ENCODE peak calls at places on chromosomes 13 and 19, in eight cellular contexts. One of them, this sample, is unnamed.

GRCh38 chr19:2982556-2982955 is 5.2 kb downstream of the TLE6 start:
- DNase-seq in stimulated activated CD4-positive, alpha-beta T cell treated with anti-CD3 and anti-CD28 coated beads, TNF-alpha, amount 100 ng/mL, for 24 hours: no peak
- DNase-seq in activated CD4-positive, alpha-beta T cell treated with anti-CD3 and anti-CD28 coated beads for 24 hours: no peak
- DNase-seq in memory B cell: no peak
- DNase-seq in AG04450: no peak
- DNase-seq in OCI-M1: no peak
- DNase-seq in effector memory CD4-positive, alpha-beta T cell: no peak
- DNase-seq in posterior cingulate gyrus: no peak
- DNase-seq in this sample: no peak

GRCh38 chr13:48561461-48562224 is 28.8 kb upstream of the RCBTB2 start:
- DNase-seq in stimulated activated CD4-positive, alpha-beta T cell treated with anti-CD3 and anti-CD28 coated beads, TNF-alpha, amount 100 ng/mL, for 24 hours: no peak
- DNase-seq in memory B cell: no peak
- DNase-seq in effector memory CD4-positive, alpha-beta T cell: no peak
- DNase-seq in posterior cingulate gyrus: no peak
- DNase-seq in AG04450: no peak
- DNase-seq in activated CD4-positive, alpha-beta T cell treated with anti-CD3 and anti-CD28 coated beads for 24 hours: no peak
- DNase-seq in OCI-M1: peak; percentile 72
- DNase-seq in this sample: no peak

GRCh38 chr19:46413262-46414031 is at the start of gene CCDC8:
- DNase-seq in OCI-M1: peak; percentile 82
- DNase-seq in activated CD4-positive, alpha-beta T cell treated with anti-CD3 and anti-CD28 coated beads for 24 hours: no peak
- DNase-seq in posterior cingulate gyrus: no peak
- DNase-seq in effector memory CD4-positive, alpha-beta T cell: no peak
- DNase-seq in stimulated activated CD4-positive, alpha-beta T cell treated with anti-CD3 and anti-CD28 coated beads, TNF-alpha, amount 100 ng/mL, for 24 hours: no peak
- DNase-seq in AG04450: peak; percentile 87
- DNase-seq in memory B cell: no peak
- DNase-seq in this sample: no peak

GRCh38 chr13:57624565-57625435 is 6.7 kb upstream of the PCDH17 start:
- DNase-seq in activated CD4-positive, alpha-beta T cell treated with anti-CD3 and anti-CD28 coated beads for 24 hours: peak; percentile 16
- DNase-seq in effector memory CD4-positive, alpha-beta T cell: no peak
- DNase-seq in stimulated activated CD4-positive, alpha-beta T cell treated with anti-CD3 and anti-CD28 coated beads, TNF-alpha, amount 100 ng/mL, for 24 hours: no peak
- DNase-seq in AG04450: no peak
- DNase-seq in OCI-M1: peak; percentile 87
- DNase-seq in posterior cingulate gyrus: no peak
- DNase-seq in memory B cell: no peak
- DNase-seq in this sample: peak; percentile 43

GRCh38 chr19:35468637-35469036 is 20.6 kb downstream of the FFAR2 start:
- DNase-seq in AG04450: no peak
- DNase-seq in activated CD4-positive, alpha-beta T cell treated with anti-CD3 and anti-CD28 coated beads for 24 hours: no peak
- DNase-seq in OCI-M1: peak; percentile 70
- DNase-seq in stimulated activated CD4-positive, alpha-beta T cell treated with anti-CD3 and anti-CD28 coated beads, TNF-alpha, amount 100 ng/mL, for 24 hours: peak; percentile 52
- DNase-seq in posterior cingulate gyrus: no peak
- DNase-seq in effector memory CD4-positive, alpha-beta T cell: peak; percentile 47
- DNase-seq in memory B cell: peak; percentile 62
- DNase-seq in this sample: peak; percentile 11

GRCh38 chr19:46180701-46181385 is 32.8 kb downstream of the IGFL2 start:
- DNase-seq in effector memory CD4-positive, alpha-beta T cell: no peak
- DNase-seq in memory B cell: no peak
- DNase-seq in stimulated activated CD4-positive, alpha-beta T cell treated with anti-CD3 and anti-CD28 coated beads, TNF-alpha, amount 100 ng/mL, for 24 hours: no peak
- DNase-seq in OCI-M1: no peak
- DNase-seq in activated CD4-positive, alpha-beta T cell treated with anti-CD3 and anti-CD28 coated beads for 24 hours: no peak
- DNase-seq in AG04450: no peak
- DNase-seq in posterior cingulate gyrus: no peak
- DNase-seq in this sample: no peak

GRCh38 chr13:27918041-27918917 is 1.5 kb upstream of the PDX1 start:
- DNase-seq in activated CD4-positive, alpha-beta T cell treated with anti-CD3 and anti-CD28 coated beads for 24 hours: no peak
- DNase-seq in stimulated activated CD4-positive, alpha-beta T cell treated with anti-CD3 and anti-CD28 coated beads, TNF-alpha, amount 100 ng/mL, for 24 hours: no peak
- DNase-seq in memory B cell: no peak
- DNase-seq in OCI-M1: no peak
- DNase-seq in posterior cingulate gyrus: no peak
- DNase-seq in AG04450: no peak
- DNase-seq in effector memory CD4-positive, alpha-beta T cell: no peak
- DNase-seq in this sample: no peak

GRCh38 chr13:101673360-101674105 is 221.1 kb downstream of the ITGBL1 start:
- DNase-seq in effector memory CD4-positive, alpha-beta T cell: no peak
- DNase-seq in activated CD4-positive, alpha-beta T cell treated with anti-CD3 and anti-CD28 coated beads for 24 hours: no peak
- DNase-seq in AG04450: no peak
- DNase-seq in posterior cingulate gyrus: no peak
- DNase-seq in memory B cell: no peak
- DNase-seq in stimulated activated CD4-positive, alpha-beta T cell treated with anti-CD3 and anti-CD28 coated beads, TNF-alpha, amount 100 ng/mL, for 24 hours: no peak
- DNase-seq in OCI-M1: peak; percentile 52
- DNase-seq in this sample: no peak

GRCh38 chr19:50329146-50329925 is at the start of gene KCNC3:
- DNase-seq in OCI-M1: no peak
- DNase-seq in memory B cell: peak; percentile 89
- DNase-seq in effector memory CD4-positive, alpha-beta T cell: peak; percentile 88
- DNase-seq in stimulated activated CD4-positive, alpha-beta T cell treated with anti-CD3 and anti-CD28 coated beads, TNF-alpha, amount 100 ng/mL, for 24 hours: peak; percentile 99
- DNase-seq in activated CD4-positive, alpha-beta T cell treated with anti-CD3 and anti-CD28 coated beads for 24 hours: peak; percentile 87
- DNase-seq in posterior cingulate gyrus: peak; percentile 100
- DNase-seq in AG04450: peak; percentile 59
- DNase-seq in this sample: peak; percentile 78

GRCh38 chr19:32566246-32566830 is 14.7 kb upstream of the PDCD5 start:
- DNase-seq in effector memory CD4-positive, alpha-beta T cell: no peak
- DNase-seq in memory B cell: no peak
- DNase-seq in stimulated activated CD4-positive, alpha-beta T cell treated with anti-CD3 and anti-CD28 coated beads, TNF-alpha, amount 100 ng/mL, for 24 hours: no peak
- DNase-seq in activated CD4-positive, alpha-beta T cell treated with anti-CD3 and anti-CD28 coated beads for 24 hours: no peak
- DNase-seq in OCI-M1: no peak
- DNase-seq in posterior cingulate gyrus: peak; percentile 13
- DNase-seq in AG04450: no peak
- DNase-seq in this sample: no peak

GRCh38 chr13:60837806-60838205 is 440.8 kb downstream of the TDRD3 start:
- DNase-seq in posterior cingulate gyrus: no peak
- DNase-seq in activated CD4-positive, alpha-beta T cell treated with anti-CD3 and anti-CD28 coated beads for 24 hours: no peak
- DNase-seq in OCI-M1: peak; percentile 26
- DNase-seq in effector memory CD4-positive, alpha-beta T cell: no peak
- DNase-seq in AG04450: no peak
- DNase-seq in memory B cell: no peak
- DNase-seq in stimulated activated CD4-positive, alpha-beta T cell treated with anti-CD3 and anti-CD28 coated beads, TNF-alpha, amount 100 ng/mL, for 24 hours: no peak
- DNase-seq in this sample: no peak

GRCh38 chr13:106610511-106610910 is 42.6 kb upstream of the ARGLU1 start:
- DNase-seq in posterior cingulate gyrus: no peak
- DNase-seq in memory B cell: no peak
- DNase-seq in activated CD4-positive, alpha-beta T cell treated with anti-CD3 and anti-CD28 coated beads for 24 hours: no peak
- DNase-seq in OCI-M1: no peak
- DNase-seq in AG04450: peak; percentile 15
- DNase-seq in stimulated activated CD4-positive, alpha-beta T cell treated with anti-CD3 and anti-CD28 coated beads, TNF-alpha, amount 100 ng/mL, for 24 hours: no peak
- DNase-seq in effector memory CD4-positive, alpha-beta T cell: no peak
- DNase-seq in this sample: no peak

GRCh38 chr13:95455782-95456181 is 96.7 kb upstream of the CLDN10 start:
- DNase-seq in posterior cingulate gyrus: no peak
- DNase-seq in memory B cell: no peak
- DNase-seq in OCI-M1: peak; percentile 62
- DNase-seq in AG04450: no peak
- DNase-seq in activated CD4-positive, alpha-beta T cell treated with anti-CD3 and anti-CD28 coated beads for 24 hours: no peak
- DNase-seq in effector memory CD4-positive, alpha-beta T cell: no peak
- DNase-seq in stimulated activated CD4-positive, alpha-beta T cell treated with anti-CD3 and anti-CD28 coated beads, TNF-alpha, amount 100 ng/mL, for 24 hours: no peak
- DNase-seq in this sample: no peak

GRCh38 chr13:44142540-44142867 is 231.1 kb upstream of the SERP2 start:
- DNase-seq in posterior cingulate gyrus: no peak
- DNase-seq in memory B cell: no peak
- DNase-seq in stimulated activated CD4-positive, alpha-beta T cell treated with anti-CD3 and anti-CD28 coated beads, TNF-alpha, amount 100 ng/mL, for 24 hours: no peak
- DNase-seq in AG04450: no peak
- DNase-seq in effector memory CD4-positive, alpha-beta T cell: no peak
- DNase-seq in activated CD4-positive, alpha-beta T cell treated with anti-CD3 and anti-CD28 coated beads for 24 hours: no peak
- DNase-seq in OCI-M1: no peak
- DNase-seq in this sample: no peak

GRCh38 chr13:46679369-46680180 is 117.4 kb downstream of the ESD start:
- DNase-seq in memory B cell: peak; percentile 37
- DNase-seq in posterior cingulate gyrus: no peak
- DNase-seq in AG04450: no peak
- DNase-seq in activated CD4-positive, alpha-beta T cell treated with anti-CD3 and anti-CD28 coated beads for 24 hours: no peak
- DNase-seq in OCI-M1: peak; percentile 83
- DNase-seq in stimulated activated CD4-positive, alpha-beta T cell treated with anti-CD3 and anti-CD28 coated beads, TNF-alpha, amount 100 ng/mL, for 24 hours: no peak
- DNase-seq in effector memory CD4-positive, alpha-beta T cell: no peak
- DNase-seq in this sample: no peak

GRCh38 chr19:607301-608154 is 17.8 kb downstream of the HCN2 start:
- DNase-seq in posterior cingulate gyrus: no peak
- DNase-seq in AG04450: no peak
- DNase-seq in OCI-M1: no peak
- DNase-seq in memory B cell: no peak
- DNase-seq in effector memory CD4-positive, alpha-beta T cell: no peak
- DNase-seq in stimulated activated CD4-positive, alpha-beta T cell treated with anti-CD3 and anti-CD28 coated beads, TNF-alpha, amount 100 ng/mL, for 24 hours: no peak
- DNase-seq in activated CD4-positive, alpha-beta T cell treated with anti-CD3 and anti-CD28 coated beads for 24 hours: no peak
- DNase-seq in this sample: no peak

GRCh38 chr13:111922086-111922485 is 144.9 kb upstream of the SOX1 start:
- DNase-seq in posterior cingulate gyrus: peak; percentile 55
- DNase-seq in AG04450: no peak
- DNase-seq in effector memory CD4-positive, alpha-beta T cell: no peak
- DNase-seq in memory B cell: no peak
- DNase-seq in OCI-M1: no peak
- DNase-seq in stimulated activated CD4-positive, alpha-beta T cell treated with anti-CD3 and anti-CD28 coated beads, TNF-alpha, amount 100 ng/mL, for 24 hours: no peak
- DNase-seq in activated CD4-positive, alpha-beta T cell treated with anti-CD3 and anti-CD28 coated beads for 24 hours: no peak
- DNase-seq in this sample: peak; percentile 70

GRCh38 chr13:32726374-32727037 is 140.3 kb downstream of the PDS5B start:
- DNase-seq in posterior cingulate gyrus: no peak
- DNase-seq in activated CD4-positive, alpha-beta T cell treated with anti-CD3 and anti-CD28 coated beads for 24 hours: no peak
- DNase-seq in stimulated activated CD4-positive, alpha-beta T cell treated with anti-CD3 and anti-CD28 coated beads, TNF-alpha, amount 100 ng/mL, for 24 hours: no peak
- DNase-seq in OCI-M1: no peak
- DNase-seq in effector memory CD4-positive, alpha-beta T cell: no peak
- DNase-seq in memory B cell: no peak
- DNase-seq in AG04450: no peak
- DNase-seq in this sample: no peak

GRCh38 chr13:42814868-42815267 is 33.5 kb downstream of the FAM216B start:
- DNase-seq in memory B cell: no peak
- DNase-seq in posterior cingulate gyrus: no peak
- DNase-seq in stimulated activated CD4-positive, alpha-beta T cell treated with anti-CD3 and anti-CD28 coated beads, TNF-alpha, amount 100 ng/mL, for 24 hours: no peak
- DNase-seq in activated CD4-positive, alpha-beta T cell treated with anti-CD3 and anti-CD28 coated beads for 24 hours: no peak
- DNase-seq in OCI-M1: no peak
- DNase-seq in effector memory CD4-positive, alpha-beta T cell: no peak
- DNase-seq in AG04450: peak; percentile 69
- DNase-seq in this sample: no peak

GRCh38 chr13:62747152-62747551 is 1331.5 kb upstream of the PCDH20 start:
- DNase-seq in memory B cell: no peak
- DNase-seq in OCI-M1: no peak
- DNase-seq in activated CD4-positive, alpha-beta T cell treated with anti-CD3 and anti-CD28 coated beads for 24 hours: no peak
- DNase-seq in AG04450: no peak
- DNase-seq in stimulated activated CD4-positive, alpha-beta T cell treated with anti-CD3 and anti-CD28 coated beads, TNF-alpha, amount 100 ng/mL, for 24 hours: no peak
- DNase-seq in posterior cingulate gyrus: no peak
- DNase-seq in effector memory CD4-positive, alpha-beta T cell: no peak
- DNase-seq in this sample: no peak

GRCh38 chr13:107119989-107120881 is 552.3 kb upstream of the ARGLU1 start:
- DNase-seq in stimulated activated CD4-positive, alpha-beta T cell treated with anti-CD3 and anti-CD28 coated beads, TNF-alpha, amount 100 ng/mL, for 24 hours: no peak
- DNase-seq in activated CD4-positive, alpha-beta T cell treated with anti-CD3 and anti-CD28 coated beads for 24 hours: no peak
- DNase-seq in posterior cingulate gyrus: no peak
- DNase-seq in effector memory CD4-positive, alpha-beta T cell: no peak
- DNase-seq in memory B cell: no peak
- DNase-seq in AG04450: no peak
- DNase-seq in OCI-M1: peak; percentile 89
- DNase-seq in this sample: no peak

GRCh38 chr13:98783856-98784478 is 31.5 kb upstream of the SLC15A1 start:
- DNase-seq in AG04450: no peak
- DNase-seq in posterior cingulate gyrus: no peak
- DNase-seq in stimulated activated CD4-positive, alpha-beta T cell treated with anti-CD3 and anti-CD28 coated beads, TNF-alpha, amount 100 ng/mL, for 24 hours: no peak
- DNase-seq in OCI-M1: no peak
- DNase-seq in memory B cell: no peak
- DNase-seq in effector memory CD4-positive, alpha-beta T cell: no peak
- DNase-seq in activated CD4-positive, alpha-beta T cell treated with anti-CD3 and anti-CD28 coated beads for 24 hours: no peak
- DNase-seq in this sample: no peak

GRCh38 chr19:1746401-1747284 is 6.7 kb upstream of the ONECUT3 start:
- DNase-seq in posterior cingulate gyrus: no peak
- DNase-seq in effector memory CD4-positive, alpha-beta T cell: no peak
- DNase-seq in AG04450: no peak
- DNase-seq in activated CD4-positive, alpha-beta T cell treated with anti-CD3 and anti-CD28 coated beads for 24 hours: no peak
- DNase-seq in stimulated activated CD4-positive, alpha-beta T cell treated with anti-CD3 and anti-CD28 coated beads, TNF-alpha, amount 100 ng/mL, for 24 hours: no peak
- DNase-seq in memory B cell: no peak
- DNase-seq in OCI-M1: no peak
- DNase-seq in this sample: no peak

GRCh38 chr19:39602224-39602623 is at the start of gene LGALS13:
- DNase-seq in posterior cingulate gyrus: no peak
- DNase-seq in AG04450: no peak
- DNase-seq in effector memory CD4-positive, alpha-beta T cell: no peak
- DNase-seq in activated CD4-positive, alpha-beta T cell treated with anti-CD3 and anti-CD28 coated beads for 24 hours: no peak
- DNase-seq in memory B cell: no peak
- DNase-seq in OCI-M1: peak; percentile 57
- DNase-seq in stimulated activated CD4-positive, alpha-beta T cell treated with anti-CD3 and anti-CD28 coated beads, TNF-alpha, amount 100 ng/mL, for 24 hours: no peak
- DNase-seq in this sample: no peak

GRCh38 chr13:76148926-76149325 is 512.8 kb downstream of the LMO7 start:
- DNase-seq in activated CD4-positive, alpha-beta T cell treated with anti-CD3 and anti-CD28 coated beads for 24 hours: no peak
- DNase-seq in memory B cell: no peak
- DNase-seq in OCI-M1: no peak
- DNase-seq in stimulated activated CD4-positive, alpha-beta T cell treated with anti-CD3 and anti-CD28 coated beads, TNF-alpha, amount 100 ng/mL, for 24 hours: no peak
- DNase-seq in posterior cingulate gyrus: no peak
- DNase-seq in AG04450: peak; percentile 67
- DNase-seq in effector memory CD4-positive, alpha-beta T cell: no peak
- DNase-seq in this sample: no peak

GRCh38 chr13:25214371-25215252 is 42.5 kb upstream of the AMER2 start:
- DNase-seq in effector memory CD4-positive, alpha-beta T cell: no peak
- DNase-seq in posterior cingulate gyrus: no peak
- DNase-seq in activated CD4-positive, alpha-beta T cell treated with anti-CD3 and anti-CD28 coated beads for 24 hours: no peak
- DNase-seq in memory B cell: no peak
- DNase-seq in AG04450: no peak
- DNase-seq in OCI-M1: no peak
- DNase-seq in stimulated activated CD4-positive, alpha-beta T cell treated with anti-CD3 and anti-CD28 coated beads, TNF-alpha, amount 100 ng/mL, for 24 hours: no peak
- DNase-seq in this sample: no peak

GRCh38 chr13:109785141-109785891 is 1.1 kb downstream of the IRS2 start:
- DNase-seq in effector memory CD4-positive, alpha-beta T cell: peak; percentile 21
- DNase-seq in AG04450: no peak
- DNase-seq in OCI-M1: peak; percentile 64
- DNase-seq in memory B cell: peak; percentile 60
- DNase-seq in activated CD4-positive, alpha-beta T cell treated with anti-CD3 and anti-CD28 coated beads for 24 hours: no peak
- DNase-seq in posterior cingulate gyrus: peak; percentile 90
- DNase-seq in stimulated activated CD4-positive, alpha-beta T cell treated with anti-CD3 and anti-CD28 coated beads, TNF-alpha, amount 100 ng/mL, for 24 hours: peak; percentile 35
- DNase-seq in this sample: peak; percentile 57

GRCh38 chr13:113744197-113745000 is 14.6 kb upstream of the TMEM255B start:
- DNase-seq in activated CD4-positive, alpha-beta T cell treated with anti-CD3 and anti-CD28 coated beads for 24 hours: no peak
- DNase-seq in OCI-M1: no peak
- DNase-seq in stimulated activated CD4-positive, alpha-beta T cell treated with anti-CD3 and anti-CD28 coated beads, TNF-alpha, amount 100 ng/mL, for 24 hours: no peak
- DNase-seq in memory B cell: no peak
- DNase-seq in AG04450: no peak
- DNase-seq in effector memory CD4-positive, alpha-beta T cell: no peak
- DNase-seq in posterior cingulate gyrus: no peak
- DNase-seq in this sample: no peak

GRCh38 chr19:33654840-33655508 is 33.2 kb downstream of the CHST8 start:
- DNase-seq in posterior cingulate gyrus: peak; percentile 26
- DNase-seq in stimulated activated CD4-positive, alpha-beta T cell treated with anti-CD3 and anti-CD28 coated beads, TNF-alpha, amount 100 ng/mL, for 24 hours: no peak
- DNase-seq in AG04450: no peak
- DNase-seq in activated CD4-positive, alpha-beta T cell treated with anti-CD3 and anti-CD28 coated beads for 24 hours: no peak
- DNase-seq in memory B cell: no peak
- DNase-seq in OCI-M1: no peak
- DNase-seq in effector memory CD4-positive, alpha-beta T cell: no peak
- DNase-seq in this sample: no peak

GRCh38 chr19:57280913-57281425 is 684 bp downstream of the ZNF460 start:
- DNase-seq in posterior cingulate gyrus: no peak
- DNase-seq in effector memory CD4-positive, alpha-beta T cell: no peak
- DNase-seq in memory B cell: no peak
- DNase-seq in stimulated activated CD4-positive, alpha-beta T cell treated with anti-CD3 and anti-CD28 coated beads, TNF-alpha, amount 100 ng/mL, for 24 hours: no peak
- DNase-seq in AG04450: no peak
- DNase-seq in OCI-M1: peak; percentile 63
- DNase-seq in activated CD4-positive, alpha-beta T cell treated with anti-CD3 and anti-CD28 coated beads for 24 hours: no peak
- DNase-seq in this sample: no peak

GRCh38 chr19:21848706-21849105 is 12.7 kb upstream of the ZNF43 start:
- DNase-seq in activated CD4-positive, alpha-beta T cell treated with anti-CD3 and anti-CD28 coated beads for 24 hours: no peak
- DNase-seq in OCI-M1: no peak
- DNase-seq in memory B cell: no peak
- DNase-seq in effector memory CD4-positive, alpha-beta T cell: no peak
- DNase-seq in stimulated activated CD4-positive, alpha-beta T cell treated with anti-CD3 and anti-CD28 coated beads, TNF-alpha, amount 100 ng/mL, for 24 hours: no peak
- DNase-seq in AG04450: peak; percentile 6
- DNase-seq in posterior cingulate gyrus: no peak
- DNase-seq in this sample: no peak

GRCh38 chr19:33646306-33646705 is 24.6 kb downstream of the CHST8 start:
- DNase-seq in activated CD4-positive, alpha-beta T cell treated with anti-CD3 and anti-CD28 coated beads for 24 hours: no peak
- DNase-seq in posterior cingulate gyrus: no peak
- DNase-seq in OCI-M1: no peak
- DNase-seq in AG04450: no peak
- DNase-seq in memory B cell: no peak
- DNase-seq in effector memory CD4-positive, alpha-beta T cell: no peak
- DNase-seq in stimulated activated CD4-positive, alpha-beta T cell treated with anti-CD3 and anti-CD28 coated beads, TNF-alpha, amount 100 ng/mL, for 24 hours: no peak
- DNase-seq in this sample: no peak

GRCh38 chr13:108037348-108037747 is 178.0 kb downstream of the LIG4 start:
- DNase-seq in memory B cell: no peak
- DNase-seq in AG04450: no peak
- DNase-seq in activated CD4-positive, alpha-beta T cell treated with anti-CD3 and anti-CD28 coated beads for 24 hours: no peak
- DNase-seq in posterior cingulate gyrus: no peak
- DNase-seq in OCI-M1: no peak
- DNase-seq in stimulated activated CD4-positive, alpha-beta T cell treated with anti-CD3 and anti-CD28 coated beads, TNF-alpha, amount 100 ng/mL, for 24 hours: no peak
- DNase-seq in effector memory CD4-positive, alpha-beta T cell: no peak
- DNase-seq in this sample: no peak

GRCh38 chr13:107124129-107124718 is 556.3 kb upstream of the ARGLU1 start:
- DNase-seq in stimulated activated CD4-positive, alpha-beta T cell treated with anti-CD3 and anti-CD28 coated beads, TNF-alpha, amount 100 ng/mL, for 24 hours: no peak
- DNase-seq in posterior cingulate gyrus: no peak
- DNase-seq in memory B cell: no peak
- DNase-seq in AG04450: no peak
- DNase-seq in activated CD4-positive, alpha-beta T cell treated with anti-CD3 and anti-CD28 coated beads for 24 hours: no peak
- DNase-seq in OCI-M1: peak; percentile 70
- DNase-seq in effector memory CD4-positive, alpha-beta T cell: no peak
- DNase-seq in this sample: peak; percentile 1